ENCODE peak calls at places on chromosomes 12 and 14, in nine cellular contexts. K, A, U, Y, P, S, I, V and Q are unnamed samples.

GRCh38 chr14:101044741-101045140 is 141.2 kb upstream of the RTL1 start:
- DNase-seq in P (no peak), A (no peak), Y (no peak), K (no peak), I (no peak), S (no peak), V (no peak), U (no peak), Q (no peak)

GRCh38 chr14:74867673-74868072 is 8.3 kb downstream of the PROX2 start:
- DNase-seq in U (no peak), V (peak), A (no peak), I (no peak), Y (no peak), P (no peak), K (peak), S (no peak), Q (no peak)

GRCh38 chr14:89299587-89299986 is 117.4 kb downstream of the FOXN3 start:
- DNase-seq in U (no peak), V (no peak), S (no peak), Y (no peak), A (no peak), K (no peak), P (no peak), I (no peak), Q (no peak)

GRCh38 chr12:59744564-59744963 is 148.7 kb downstream of the SLC16A7 start:
- DNase-seq in V (no peak), S (no peak), I (no peak), Y (no peak), P (no peak), U (no peak), K (no peak), A (no peak), Q (no peak)

GRCh38 chr12:18655351-18655750 is 82.5 kb downstream of the PLCZ1 start:
- DNase-seq in S (no peak), U (no peak), A (no peak), P (no peak), Y (no peak), V (no peak), I (no peak), K (no peak), Q (no peak)

GRCh38 chr14:30980980-30981379 is 44.5 kb upstream of the AP4S1 start:
- DNase-seq in K (no peak), A (no peak), V (no peak), S (no peak), I (no peak), P (no peak), Y (no peak), U (no peak), Q (no peak)

GRCh38 chr12:53954694-53955035 is at the start of gene HOXC12:
- DNase-seq in Y (no peak), K (no peak), S (no peak), I (no peak), P (no peak), V (no peak), A (no peak), U (no peak), Q (no peak)

GRCh38 chr14:32332415-32333116 is 3.5 kb downstream of the AKAP6 start:
- DNase-seq in K (no peak), S (no peak), V (no peak), A (no peak), P (no peak), U (no peak), Y (no peak), I (no peak), Q (no peak)

GRCh38 chr12:85835810-85836715 is at the start of gene RASSF9:
- DNase-seq in S (peak), U (peak), A (no peak), K (peak), I (no peak), P (no peak), V (no peak), Y (no peak), Q (peak)

GRCh38 chr12:50620050-50620974 is 115.5 kb downstream of the DIP2B start:
- DNase-seq in P (no peak), S (peak), Y (no peak), V (no peak), I (no peak), A (peak), U (peak), K (peak), Q (peak)

GRCh38 chr12:92295523-92295922 is 149.9 kb upstream of the BTG1 start:
- DNase-seq in V (no peak), Y (no peak), A (no peak), P (no peak), I (no peak), S (no peak), K (no peak), U (no peak), Q (no peak)

GRCh38 chr14:64556526-64556925 is 6.8 kb downstream of the PPP1R36 start:
- DNase-seq in S (peak), K (no peak), Y (no peak), U (no peak), I (no peak), A (no peak), V (no peak), P (no peak), Q (peak)

GRCh38 chr12:71536939-71537622 is 97.5 kb downstream of the LGR5 start:
- DNase-seq in I (no peak), V (no peak), K (no peak), S (no peak), Y (no peak), P (no peak), A (no peak), U (no peak), Q (no peak)

GRCh38 chr12:550473-551260 is 90.9 kb downstream of the B4GALNT3 start:
- DNase-seq in Y (no peak), P (no peak), S (no peak), K (no peak), A (no peak), U (no peak), V (no peak), I (no peak), Q (no peak)

GRCh38 chr12:93183940-93184663 is 193.6 kb upstream of the NUDT4 start:
- DNase-seq in V (no peak), U (no peak), S (no peak), K (peak), P (no peak), A (no peak), I (no peak), Y (no peak), Q (no peak)

GRCh38 chr12:113006641-113007040 is 28.3 kb downstream of the OAS2 start:
- DNase-seq in A (no peak), P (no peak), V (no peak), U (no peak), K (no peak), I (no peak), Y (no peak), S (no peak), Q (no peak)

GRCh38 chr12:99966429-99966828 is 18.3 kb downstream of the ANKS1B start:
- DNase-seq in P (no peak), S (no peak), A (no peak), V (no peak), K (no peak), U (no peak), I (no peak), Y (no peak), Q (no peak)

GRCh38 chr12:120903382-120903817 is 758 bp downstream of the SPPL3 start:
- DNase-seq in U (no peak), V (peak), A (no peak), P (no peak), K (peak), S (no peak), I (peak), Y (peak), Q (peak)

GRCh38 chr14:55789442-55789841 is 209.4 kb downstream of the KTN1 start:
- DNase-seq in U (no peak), Y (no peak), P (no peak), V (no peak), A (no peak), K (peak), I (no peak), S (no peak), Q (peak)

GRCh38 chr12:49950310-49951251 is at the start of gene AQP2:
- DNase-seq in S (no peak), Y (peak), I (no peak), K (no peak), A (no peak), P (no peak), U (no peak), V (no peak), Q (no peak)

GRCh38 chr12:87656311-87656710 is 372.9 kb downstream of the C12orf50 start:
- DNase-seq in V (no peak), Y (no peak), I (no peak), K (no peak), S (no peak), A (no peak), U (no peak), P (no peak), Q (no peak)

GRCh38 chr14:99757331-99758070 is 35.7 kb upstream of the EML1 start:
- DNase-seq in V (no peak), Y (no peak), A (peak), U (peak), S (no peak), K (peak), I (no peak), P (no peak), Q (peak)

GRCh38 chr12:128747441-128747840 is 76.3 kb downstream of the SLC15A4 start:
- DNase-seq in P (no peak), U (no peak), S (no peak), V (no peak), I (no peak), K (no peak), A (no peak), Y (no peak), Q (no peak)

GRCh38 chr14:63840981-63841380 is 11.8 kb upstream of the SYNE2 start:
- DNase-seq in P (no peak), K (no peak), V (peak), S (no peak), U (no peak), I (no peak), A (no peak), Y (peak), Q (peak)

GRCh38 chr14:52325126-52325525 is 11.0 kb downstream of the PTGER2 start:
- DNase-seq in Y (no peak), P (no peak), V (peak), S (no peak), U (peak), I (no peak), K (no peak), A (no peak), Q (peak)

GRCh38 chr14:78985668-78986073 is 815.5 kb downstream of the NRXN3 start:
- DNase-seq in K (peak), U (no peak), V (no peak), S (peak), I (no peak), Y (no peak), A (peak), P (no peak), Q (no peak)

GRCh38 chr12:53508534-53509199 is 1.4 kb upstream of the NPFF start:
- DNase-seq in A (no peak), Y (peak), I (peak), U (peak), V (peak), K (peak), S (peak), P (peak), Q (peak)

GRCh38 chr12:130076752-130077151 is 85.5 kb upstream of the FZD10 start:
- DNase-seq in S (no peak), V (no peak), U (no peak), Y (no peak), A (no peak), P (no peak), I (no peak), K (no peak), Q (no peak)

GRCh38 chr12:88952543-88952942 is 372.3 kb upstream of the KITLG start:
- DNase-seq in S (no peak), A (no peak), U (peak), V (no peak), P (no peak), K (peak), I (no peak), Y (no peak), Q (peak)

GRCh38 chr14:52314521-52315354 is 626 bp downstream of the PTGER2 start:
- DNase-seq in P (no peak), S (peak), A (no peak), I (peak), Y (peak), U (no peak), K (peak), V (peak), Q (no peak)

GRCh38 chr14:92607702-92608429 is 94.3 kb downstream of the RIN3 start:
- DNase-seq in P (no peak), Y (no peak), S (no peak), U (peak), K (peak), V (no peak), I (no peak), A (no peak), Q (peak)

GRCh38 chr14:102321456-102322101 is 2.0 kb downstream of the ZNF839 start:
- DNase-seq in Y (no peak), S (no peak), P (no peak), V (no peak), I (no peak), A (no peak), K (no peak), U (no peak), Q (no peak)

GRCh38 chr14:102694530-102695171 is 82.6 kb upstream of the TRAF3 start:
- DNase-seq in U (peak), Y (peak), A (peak), S (peak), K (peak), I (peak), V (peak), P (no peak), Q (peak)

GRCh38 chr12:109393437-109394345 is 46.0 kb downstream of the MYO1H start:
- DNase-seq in U (peak), V (peak), S (peak), P (no peak), I (peak), A (peak), K (peak), Y (peak), Q (peak)

GRCh38 chr14:67467134-67467533 is 21.4 kb downstream of the TMEM229B start:
- DNase-seq in K (no peak), A (no peak), Y (no peak), I (no peak), S (no peak), U (no peak), P (no peak), V (no peak), Q (no peak)

GRCh38 chr14:34571771-34572170 is 32.3 kb upstream of the EAPP start:
- DNase-seq in S (no peak), U (no peak), A (no peak), K (no peak), Y (no peak), V (no peak), I (no peak), P (no peak), Q (no peak)